ENCODE peak calls at places on chromosomes 6 and 20, in seven cellular contexts. One of them, this sample, is unnamed.

GRCh38 chr6:149176971-149177667 is 140.4 kb upstream of the TAB2 start:
- DNase-seq in nephron progenitor cell: no peak
- DNase-seq in fibroblast of mammary gland: no peak
- DNase-seq in HEK293T: no peak
- DNase-seq in HFFc6: no peak
- DNase-seq in chondrocyte: no peak
- DNase-seq in heart left ventricle: no peak
- DNase-seq in this sample: no peak

GRCh38 chr6:11975353-11975977 is 36.6 kb upstream of the HIVEP1 start:
- DNase-seq in nephron progenitor cell: no peak
- DNase-seq in fibroblast of mammary gland: no peak
- DNase-seq in HEK293T: no peak
- DNase-seq in HFFc6: no peak
- DNase-seq in chondrocyte: no peak
- DNase-seq in heart left ventricle: peak; percentile 18
- DNase-seq in this sample: no peak

GRCh38 chr6:77173472-77174074 is 289.7 kb downstream of the HTR1B start:
- DNase-seq in nephron progenitor cell: no peak
- DNase-seq in fibroblast of mammary gland: peak; percentile 3
- DNase-seq in HEK293T: no peak
- DNase-seq in HFFc6: peak; percentile 7
- DNase-seq in chondrocyte: peak; percentile 58
- DNase-seq in heart left ventricle: no peak
- DNase-seq in this sample: no peak

GRCh38 chr20:6767536-6768227 is at the start of gene BMP2:
- DNase-seq in nephron progenitor cell: peak; percentile 74
- DNase-seq in fibroblast of mammary gland: peak; percentile 31
- DNase-seq in HEK293T: peak; percentile 53
- DNase-seq in HFFc6: no peak
- DNase-seq in chondrocyte: no peak
- DNase-seq in heart left ventricle: peak; percentile 60
- DNase-seq in this sample: peak; percentile 93

GRCh38 chr6:97394160-97394748 is 111.2 kb upstream of the MMS22L start:
- DNase-seq in nephron progenitor cell: peak; percentile 45
- DNase-seq in fibroblast of mammary gland: peak; percentile 62
- DNase-seq in HEK293T: peak; percentile 57
- DNase-seq in HFFc6: peak; percentile 52
- DNase-seq in chondrocyte: no peak
- DNase-seq in heart left ventricle: peak; percentile 11
- DNase-seq in this sample: no peak

GRCh38 chr6:161233986-161234620 is 39.8 kb downstream of the AGPAT4 start:
- DNase-seq in nephron progenitor cell: no peak
- DNase-seq in fibroblast of mammary gland: peak; percentile 95
- DNase-seq in HEK293T: no peak
- DNase-seq in HFFc6: peak; percentile 91
- DNase-seq in chondrocyte: no peak
- DNase-seq in heart left ventricle: peak; percentile 62
- DNase-seq in this sample: no peak

GRCh38 chr6:73719041-73719440 is 23.0 kb downstream of the CD109 start:
- DNase-seq in nephron progenitor cell: no peak
- DNase-seq in fibroblast of mammary gland: no peak
- DNase-seq in HEK293T: no peak
- DNase-seq in HFFc6: no peak
- DNase-seq in chondrocyte: no peak
- DNase-seq in heart left ventricle: no peak
- DNase-seq in this sample: no peak

GRCh38 chr6:106077881-106078280 is 8.3 kb upstream of the PRDM1 start:
- DNase-seq in nephron progenitor cell: no peak
- DNase-seq in fibroblast of mammary gland: no peak
- DNase-seq in HEK293T: no peak
- DNase-seq in HFFc6: no peak
- DNase-seq in chondrocyte: no peak
- DNase-seq in heart left ventricle: no peak
- DNase-seq in this sample: no peak

GRCh38 chr6:169893624-169894023 is 142.2 kb downstream of the ERMARD start:
- DNase-seq in nephron progenitor cell: no peak
- DNase-seq in fibroblast of mammary gland: no peak
- DNase-seq in HEK293T: no peak
- DNase-seq in HFFc6: no peak
- DNase-seq in chondrocyte: no peak
- DNase-seq in heart left ventricle: no peak
- DNase-seq in this sample: peak; percentile 63

GRCh38 chr6:147642458-147642857 is 134.0 kb downstream of the SAMD5 start:
- DNase-seq in nephron progenitor cell: no peak
- DNase-seq in fibroblast of mammary gland: no peak
- DNase-seq in HEK293T: no peak
- DNase-seq in HFFc6: no peak
- DNase-seq in chondrocyte: no peak
- DNase-seq in heart left ventricle: no peak
- DNase-seq in this sample: no peak

GRCh38 chr6:45543298-45544235 is 165.8 kb upstream of the SUPT3H start:
- DNase-seq in nephron progenitor cell: no peak
- DNase-seq in fibroblast of mammary gland: peak; percentile 86
- DNase-seq in HEK293T: no peak
- DNase-seq in HFFc6: peak; percentile 47
- DNase-seq in chondrocyte: no peak
- DNase-seq in heart left ventricle: no peak
- DNase-seq in this sample: peak; percentile 22

GRCh38 chr6:96899019-96899418 is 1.3 kb upstream of the NDUFAF4 start:
- DNase-seq in nephron progenitor cell: no peak
- DNase-seq in fibroblast of mammary gland: peak; percentile 68
- DNase-seq in HEK293T: peak; percentile 26
- DNase-seq in HFFc6: peak; percentile 37
- DNase-seq in chondrocyte: no peak
- DNase-seq in heart left ventricle: no peak
- DNase-seq in this sample: no peak

GRCh38 chr20:48933017-48933766 is 11.7 kb downstream of the ARFGEF2 start:
- DNase-seq in nephron progenitor cell: no peak
- DNase-seq in fibroblast of mammary gland: no peak
- DNase-seq in HEK293T: no peak
- DNase-seq in HFFc6: no peak
- DNase-seq in chondrocyte: no peak
- DNase-seq in heart left ventricle: no peak
- DNase-seq in this sample: no peak

GRCh38 chr20:51275816-51276215 is 252.9 kb upstream of the KCNG1 start:
- DNase-seq in nephron progenitor cell: no peak
- DNase-seq in fibroblast of mammary gland: peak; percentile 82
- DNase-seq in HEK293T: no peak
- DNase-seq in HFFc6: no peak
- DNase-seq in chondrocyte: no peak
- DNase-seq in heart left ventricle: no peak
- DNase-seq in this sample: peak; percentile 86

GRCh38 chr6:122770835-122771601 is 8.5 kb upstream of the FABP7 start:
- DNase-seq in nephron progenitor cell: no peak
- DNase-seq in fibroblast of mammary gland: peak; percentile 17
- DNase-seq in HEK293T: no peak
- DNase-seq in HFFc6: no peak
- DNase-seq in chondrocyte: no peak
- DNase-seq in heart left ventricle: no peak
- DNase-seq in this sample: no peak

GRCh38 chr20:13200767-13201500 is 20.1 kb upstream of the ISM1 start:
- DNase-seq in nephron progenitor cell: no peak
- DNase-seq in fibroblast of mammary gland: no peak
- DNase-seq in HEK293T: no peak
- DNase-seq in HFFc6: no peak
- DNase-seq in chondrocyte: no peak
- DNase-seq in heart left ventricle: no peak
- DNase-seq in this sample: no peak

GRCh38 chr20:23161968-23162696 is 76.0 kb upstream of the CD93 start:
- DNase-seq in nephron progenitor cell: no peak
- DNase-seq in fibroblast of mammary gland: peak; percentile 95
- DNase-seq in HEK293T: no peak
- DNase-seq in HFFc6: no peak
- DNase-seq in chondrocyte: no peak
- DNase-seq in heart left ventricle: peak; percentile 76
- DNase-seq in this sample: no peak

GRCh38 chr20:62496525-62497218 is 20.9 kb upstream of the GATA5 start:
- DNase-seq in nephron progenitor cell: peak; percentile 80
- DNase-seq in fibroblast of mammary gland: no peak
- DNase-seq in HEK293T: peak; percentile 74
- DNase-seq in HFFc6: no peak
- DNase-seq in chondrocyte: no peak
- DNase-seq in heart left ventricle: no peak
- DNase-seq in this sample: no peak

GRCh38 chr20:24148372-24148771 is 159.8 kb upstream of the GGTLC1 start:
- DNase-seq in nephron progenitor cell: no peak
- DNase-seq in fibroblast of mammary gland: no peak
- DNase-seq in HEK293T: no peak
- DNase-seq in HFFc6: no peak
- DNase-seq in chondrocyte: no peak
- DNase-seq in heart left ventricle: no peak
- DNase-seq in this sample: no peak

GRCh38 chr20:7939663-7940062 is 595 bp downstream of the HAO1 start:
- DNase-seq in nephron progenitor cell: no peak
- DNase-seq in fibroblast of mammary gland: no peak
- DNase-seq in HEK293T: no peak
- DNase-seq in HFFc6: no peak
- DNase-seq in chondrocyte: no peak
- DNase-seq in heart left ventricle: no peak
- DNase-seq in this sample: no peak